ENCODE peak calls at places on chromosomes 6 and 20, in nine cellular contexts. H is GM19239; F is head of caudate nucleus; Y is astrocyte of the spinal cord; A is endothelial cell; X is fibroblast of the aortic adventitia; L is activated CD8-positive, alpha-beta memory T cell treated with anti-CD3 and anti-CD28 coated beads for 48 hours; Z is NCI-H460; D is activated T-cell treated with anti-CD3 and anti-CD28 coated beads for 24 hours. K is an unnamed sample.

GRCh38 chr6:4849214-4849613 is 73.0 kb downstream of the CDYL start:
- DNase-seq in A (no peak), X (no peak), Y (no peak), D (no peak), H (no peak), F (no peak), L (no peak), Z (no peak), K (no peak)

GRCh38 chr6:142459267-142459666 is 157.5 kb downstream of the ADGRG6 start:
- DNase-seq in H (no peak), F (no peak), D (no peak), A (no peak), L (no peak), X (peak), Y (peak), Z (no peak), K (no peak)

GRCh38 chr6:44388135-44388487 is 605 bp downstream of the CDC5L start:
- DNase-seq in D (no peak), H (no peak), A (no peak), F (no peak), L (peak), Y (no peak), Z (no peak), X (no peak), K (no peak)

GRCh38 chr6:408148-408547 is 16.6 kb downstream of the IRF4 start:
- DNase-seq in D (no peak), L (no peak), X (no peak), H (no peak), F (no peak), Y (no peak), A (no peak), Z (no peak), K (no peak)

GRCh38 chr20:32482251-32483220 is 102.6 kb downstream of the NOL4L start:
- DNase-seq in Y (no peak), Z (no peak), D (no peak), X (no peak), A (peak), L (no peak), H (no peak), F (peak), K (peak)

GRCh38 chr6:138017156-138017757 is 90.0 kb downstream of the PERP start:
- DNase-seq in Y (no peak), H (no peak), X (no peak), L (no peak), A (no peak), F (no peak), D (no peak), Z (no peak), K (no peak)

GRCh38 chr6:139436521-139437348 is 62.3 kb upstream of the CITED2 start:
- DNase-seq in L (no peak), Y (peak), H (no peak), X (no peak), F (no peak), A (no peak), Z (no peak), D (no peak), K (no peak)

GRCh38 chr6:6105472-6106036 is 98.8 kb upstream of the NRN1 start:
- DNase-seq in Z (peak), Y (no peak), D (no peak), F (no peak), A (peak), X (no peak), H (no peak), L (no peak), K (peak)

GRCh38 chr20:19078448-19079373 is 133.7 kb upstream of the SLC24A3 start:
- DNase-seq in H (no peak), F (no peak), A (no peak), X (no peak), Z (no peak), D (no peak), L (no peak), Y (no peak), K (no peak)

K was measured in iPS-NIHi11.